ENCODE peak calls at places on chromosomes 2 and 18, in seven cellular contexts. N, G, R, D, E, X and S are unnamed samples.

GRCh38 chr2:192148620-192149321 is 46.0 kb downstream of the TMEFF2 start:
- DNase-seq in G (no peak), E (no peak), X (peak), D (no peak), R (no peak), N (no peak), S (no peak)

GRCh38 chr18:33802955-33803354 is 224.9 kb downstream of the ASXL3 start:
- DNase-seq in G (no peak), D (peak), N (no peak), E (no peak), X (no peak), R (no peak), S (no peak)

GRCh38 chr2:79910643-79911042 is 393.9 kb downstream of the LRRTM1 start:
- DNase-seq in G (no peak), N (no peak), R (no peak), E (no peak), D (no peak), X (peak), S (no peak)

GRCh38 chr2:94874277-94874997 is 3.2 kb downstream of the TEKT4 start:
- DNase-seq in D (peak), G (peak), E (peak), X (peak), N (peak), R (peak), S (no peak)

GRCh38 chr2:232658217-232658785 is 24.9 kb downstream of the EFHD1 start:
- DNase-seq in X (no peak), G (no peak), E (no peak), R (no peak), N (no peak), D (no peak), S (no peak)

GRCh38 chr2:120771111-120771555 is 35.5 kb downstream of the GLI2 start:
- DNase-seq in D (no peak), N (no peak), E (no peak), R (no peak), X (no peak), G (no peak), S (peak)

GRCh38 chr2:43038034-43038719 is 188.2 kb downstream of the ZFP36L2 start:
- DNase-seq in R (no peak), N (no peak), D (no peak), X (peak), G (no peak), E (no peak), S (no peak)

GRCh38 chr2:102025016-102025491 is 33.3 kb downstream of the IL1R2 start:
- DNase-seq in R (no peak), D (no peak), N (no peak), G (no peak), E (no peak), X (no peak), S (no peak)

GRCh38 chr2:169073972-169074751 is 4.8 kb downstream of the DHRS9 start:
- DNase-seq in X (peak), N (no peak), R (no peak), G (no peak), E (no peak), D (no peak), S (no peak)

GRCh38 chr18:48171490-48172188 is 237.5 kb downstream of the ZBTB7C start:
- DNase-seq in D (no peak), N (no peak), X (no peak), R (no peak), G (no peak), E (no peak), S (no peak)

GRCh38 chr2:167924556-167924955 is 322.8 kb downstream of the STK39 start:
- DNase-seq in E (no peak), G (no peak), D (peak), R (no peak), N (no peak), X (no peak), S (no peak)

GRCh38 chr2:168528469-168528868 is 72.4 kb downstream of the CERS6 start:
- DNase-seq in N (no peak), D (no peak), X (no peak), G (no peak), R (no peak), E (no peak), S (no peak)

GRCh38 chr2:88603146-88603545 is 24.1 kb downstream of the EIF2AK3 start:
- DNase-seq in X (peak), D (no peak), G (no peak), E (no peak), N (no peak), R (no peak), S (no peak)

GRCh38 chr2:165469417-165469816 is at the start of gene CSRNP3:
- DNase-seq in D (peak), G (no peak), R (no peak), N (no peak), E (no peak), X (peak), S (peak)

GRCh38 chr2:30268296-30268871 is 37.0 kb downstream of the LBH start:
- DNase-seq in N (no peak), E (no peak), X (no peak), D (no peak), R (no peak), G (no peak), S (no peak)

GRCh38 chr2:206145665-206146064 is 13.6 kb downstream of the NDUFS1 start:
- DNase-seq in R (no peak), G (no peak), D (no peak), N (no peak), X (no peak), E (no peak), S (no peak)

GRCh38 chr2:99803846-99804245 is 314.0 kb upstream of the REV1 start:
- DNase-seq in D (no peak), R (no peak), N (no peak), X (no peak), E (no peak), G (no peak), S (no peak)

GRCh38 chr2:201129044-201129505 is 13.1 kb downstream of the CFLAR start:
- DNase-seq in N (peak), E (no peak), G (peak), D (no peak), X (peak), R (no peak), S (no peak)

GRCh38 chr2:144659731-144660275 is 139.9 kb upstream of the ZEB2 start:
- DNase-seq in D (no peak), N (peak), E (no peak), G (no peak), X (peak), R (peak), S (peak)

GRCh38 chr2:61196671-61197070 is 34.7 kb downstream of the C2orf74 start:
- DNase-seq in D (no peak), X (peak), G (no peak), E (no peak), R (no peak), N (no peak), S (no peak)

GRCh38 chr2:138846216-138846821 is 66.1 kb upstream of the NXPH2 start:
- DNase-seq in N (no peak), D (peak), G (no peak), E (no peak), R (no peak), X (peak), S (no peak)

GRCh38 chr2:233424028-233424951 is 70.0 kb downstream of the DGKD start:
- DNase-seq in G (no peak), E (no peak), X (peak), N (peak), R (no peak), D (no peak), S (peak)

GRCh38 chr2:65075176-65075575 is 19.0 kb downstream of the CEP68 start:
- DNase-seq in E (no peak), D (no peak), X (no peak), R (no peak), G (no peak), N (no peak), S (no peak)

GRCh38 chr2:144922519-144922918 is 402.6 kb upstream of the ZEB2 start:
- DNase-seq in R (no peak), G (no peak), X (no peak), E (no peak), N (no peak), D (no peak), S (no peak)

GRCh38 chr2:181904022-181904632 is 12.6 kb downstream of the ITPRID2 start:
- DNase-seq in D (peak), G (peak), N (no peak), E (no peak), X (peak), R (no peak), S (no peak)

GRCh38 chr18:57434536-57435494 is at the start of gene ONECUT2:
- DNase-seq in N (peak), R (peak), D (peak), G (peak), X (peak), E (no peak), S (peak)

GRCh38 chr2:238928520-238929241 is 80.8 kb downstream of the TWIST2 start:
- DNase-seq in R (no peak), E (no peak), X (no peak), N (no peak), D (no peak), G (no peak), S (peak)

GRCh38 chr2:55802067-55802466 is 108.4 kb upstream of the PNPT1 start:
- DNase-seq in R (no peak), X (no peak), N (no peak), G (no peak), E (no peak), D (no peak), S (no peak)

GRCh38 chr2:106039634-106040033 is 154.5 kb downstream of the UXS1 start:
- DNase-seq in R (no peak), N (no peak), E (no peak), D (no peak), X (no peak), G (no peak), S (no peak)

GRCh38 chr18:55587341-55588000 is 521 bp downstream of the TCF4 start:
- DNase-seq in R (no peak), X (peak), D (peak), G (no peak), N (no peak), E (peak), S (peak)

GRCh38 chr2:27303093-27304025 is 4.9 kb downstream of the UCN start:
- DNase-seq in E (no peak), R (no peak), X (peak), D (peak), G (no peak), N (peak), S (peak)

GRCh38 chr2:144325086-144325485 is 194.8 kb downstream of the ZEB2 start:
- DNase-seq in N (peak), X (peak), G (no peak), E (no peak), D (no peak), R (no peak), S (no peak)

GRCh38 chr2:205704101-205704741 is 21.9 kb downstream of the NRP2 start:
- DNase-seq in N (no peak), R (no peak), E (no peak), G (no peak), X (no peak), D (no peak), S (peak)

GRCh38 chr2:208407667-208408066 is 1.1 kb downstream of the PTH2R start:
- DNase-seq in E (no peak), R (no peak), X (no peak), G (no peak), N (peak), D (peak), S (no peak)